ENCODE peak calls at places on chromosomes 12 and 14, in four cellular contexts. One of them, this sample, is unnamed.
A peak's percentile ranks its signal among the peaks of the same experiment; 100 is the strongest.

GRCh38 chr12:113990548-113991223 is 24.6 kb upstream of the RBM19 start:
- DNase-seq in fibroblast of lung: no peak
- DNase-seq in mammary epithelial cell: no peak
- DNase-seq in colonic mucosa: no peak
- DNase-seq in this sample: no peak

GRCh38 chr12:91335724-91336123 is 153.1 kb upstream of the DCN start:
- DNase-seq in fibroblast of lung: no peak
- DNase-seq in colonic mucosa: no peak
- DNase-seq in mammary epithelial cell: no peak
- DNase-seq in this sample: peak; percentile 14

GRCh38 chr14:28879571-28879970 is 113.0 kb downstream of the FOXG1 start:
- DNase-seq in colonic mucosa: no peak
- DNase-seq in mammary epithelial cell: no peak
- DNase-seq in fibroblast of lung: no peak
- DNase-seq in this sample: no peak

GRCh38 chr14:99099051-99099787 is 172.8 kb downstream of the BCL11B start:
- DNase-seq in colonic mucosa: no peak
- DNase-seq in mammary epithelial cell: no peak
- DNase-seq in fibroblast of lung: no peak
- DNase-seq in this sample: no peak

GRCh38 chr12:130212384-130212783 is 50.1 kb downstream of the FZD10 start:
- DNase-seq in mammary epithelial cell: no peak
- DNase-seq in fibroblast of lung: no peak
- DNase-seq in colonic mucosa: no peak
- DNase-seq in this sample: no peak

GRCh38 chr12:113273053-113273725 is 51.9 kb downstream of the TPCN1 start:
- DNase-seq in mammary epithelial cell: no peak
- DNase-seq in fibroblast of lung: peak; percentile 18
- DNase-seq in colonic mucosa: no peak
- DNase-seq in this sample: peak; percentile 10

GRCh38 chr12:16555630-16556029 is 50.3 kb downstream of the LMO3 start:
- DNase-seq in colonic mucosa: no peak
- DNase-seq in fibroblast of lung: no peak
- DNase-seq in mammary epithelial cell: peak; percentile 61
- DNase-seq in this sample: no peak

GRCh38 chr14:75200451-75200850 is 24.0 kb upstream of the TMED10 start:
- DNase-seq in mammary epithelial cell: peak; percentile 74
- DNase-seq in fibroblast of lung: no peak
- DNase-seq in colonic mucosa: peak; percentile 92
- DNase-seq in this sample: no peak

GRCh38 chr12:96199465-96199864 is 5.3 kb downstream of the ELK3 start:
- DNase-seq in fibroblast of lung: no peak
- DNase-seq in colonic mucosa: no peak
- DNase-seq in mammary epithelial cell: no peak
- DNase-seq in this sample: no peak

GRCh38 chr12:50166776-50167025 is 468 bp downstream of the CERS5 start:
- DNase-seq in mammary epithelial cell: no peak
- DNase-seq in colonic mucosa: peak; percentile 41
- DNase-seq in fibroblast of lung: peak; percentile 52
- DNase-seq in this sample: peak; percentile 24

GRCh38 chr12:31589896-31590729 is 823 bp downstream of the DENND5B start:
- DNase-seq in mammary epithelial cell: peak; percentile 52
- DNase-seq in colonic mucosa: peak; percentile 77
- DNase-seq in fibroblast of lung: peak; percentile 66
- DNase-seq in this sample: peak; percentile 49

GRCh38 chr12:127500513-127500912 is 766.5 kb upstream of the TMEM132C start:
- DNase-seq in colonic mucosa: no peak
- DNase-seq in fibroblast of lung: no peak
- DNase-seq in mammary epithelial cell: no peak
- DNase-seq in this sample: no peak

GRCh38 chr14:42715316-42715715 is 1108.6 kb downstream of the LRFN5 start:
- DNase-seq in colonic mucosa: no peak
- DNase-seq in fibroblast of lung: peak; percentile 19
- DNase-seq in mammary epithelial cell: no peak
- DNase-seq in this sample: peak; percentile 1

GRCh38 chr12:42407306-42407705 is 81.3 kb downstream of the PPHLN1 start:
- DNase-seq in colonic mucosa: no peak
- DNase-seq in mammary epithelial cell: peak; percentile 10
- DNase-seq in fibroblast of lung: peak; percentile 14
- DNase-seq in this sample: peak; percentile 7

GRCh38 chr12:94699796-94700195 is 49.4 kb upstream of the TMCC3 start:
- DNase-seq in fibroblast of lung: no peak
- DNase-seq in mammary epithelial cell: peak; percentile 64
- DNase-seq in colonic mucosa: no peak
- DNase-seq in this sample: no peak

GRCh38 chr12:104172564-104172935 is 34.5 kb upstream of the NFYB start:
- DNase-seq in fibroblast of lung: no peak
- DNase-seq in mammary epithelial cell: no peak
- DNase-seq in colonic mucosa: no peak
- DNase-seq in this sample: no peak

GRCh38 chr12:104167519-104168458 is 29.8 kb upstream of the NFYB start:
- DNase-seq in colonic mucosa: no peak
- DNase-seq in mammary epithelial cell: no peak
- DNase-seq in fibroblast of lung: no peak
- DNase-seq in this sample: no peak

GRCh38 chr12:104175726-104176247 is 37.8 kb upstream of the NFYB start:
- DNase-seq in colonic mucosa: no peak
- DNase-seq in fibroblast of lung: no peak
- DNase-seq in mammary epithelial cell: no peak
- DNase-seq in this sample: no peak

GRCh38 chr12:104168596-104168995 is 30.6 kb upstream of the NFYB start:
- DNase-seq in mammary epithelial cell: no peak
- DNase-seq in fibroblast of lung: no peak
- DNase-seq in colonic mucosa: no peak
- DNase-seq in this sample: no peak

GRCh38 chr12:104171785-104172563 is 34.0 kb upstream of the NFYB start:
- DNase-seq in mammary epithelial cell: no peak
- DNase-seq in colonic mucosa: no peak
- DNase-seq in fibroblast of lung: no peak
- DNase-seq in this sample: no peak
- H3K4me3 ChIP-seq in mammary epithelial cell: no peak overlapping the region
- H3K4me3 ChIP-seq in colonic mucosa: no peak overlapping the region
- H3K4me3 ChIP-seq in fibroblast of lung: no peak overlapping the region
- H3K4me3 ChIP-seq in this sample: no peak overlapping the region

GRCh38 chr14:55399183-55399582 is 12.4 kb downstream of the ATG14 start:
- DNase-seq in fibroblast of lung: no peak
- DNase-seq in mammary epithelial cell: no peak
- DNase-seq in colonic mucosa: no peak
- DNase-seq in this sample: no peak
- H3K9ac ChIP-seq in fibroblast of lung: no peak overlapping the region
- H3K9ac ChIP-seq in mammary epithelial cell: no peak overlapping the region
- H3K9ac ChIP-seq in colonic mucosa: no peak overlapping the region
- H3K9ac ChIP-seq in this sample: no peak overlapping the region

DNA sequence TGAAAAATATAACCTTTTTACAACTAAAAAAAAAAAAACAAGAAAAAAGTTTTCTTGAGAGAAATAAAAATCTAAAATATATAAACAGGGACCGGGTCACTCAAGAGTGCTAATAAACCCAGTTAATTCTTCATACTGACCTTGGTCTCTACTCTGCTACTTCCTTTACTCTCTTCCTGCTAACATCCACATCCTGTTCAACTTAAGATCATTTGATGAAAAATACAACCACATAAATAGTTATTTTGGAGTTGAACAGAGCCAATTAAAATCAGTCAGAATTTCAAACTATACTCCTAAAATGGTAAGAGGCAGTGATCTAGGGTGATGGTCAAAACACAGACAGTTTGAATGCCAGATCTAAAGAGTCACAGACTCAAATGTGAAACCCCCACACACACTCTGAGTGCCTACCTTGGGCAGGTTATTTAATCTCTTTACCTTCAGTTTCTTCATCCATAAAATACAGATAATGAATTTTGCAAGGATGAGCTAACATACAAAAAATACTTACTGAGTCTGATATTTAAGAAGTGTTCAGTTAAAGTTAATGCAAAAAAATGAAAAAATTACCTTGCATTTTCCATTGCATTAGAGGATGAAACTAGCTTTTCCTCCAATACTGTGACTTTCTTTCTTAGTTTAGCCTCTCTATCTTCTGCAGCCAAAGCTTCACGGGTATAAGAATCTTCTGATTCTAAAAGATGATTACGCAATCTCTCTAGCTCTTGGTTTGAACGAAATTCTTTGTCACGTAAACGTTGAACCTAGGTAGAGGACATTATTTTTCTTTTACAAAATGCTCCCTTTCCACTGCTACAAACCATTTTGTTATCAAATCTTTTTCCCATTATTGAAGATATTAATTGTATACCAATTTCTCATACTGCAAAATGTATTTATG is 40.9 kb downstream of the TRIP11 start:
- DNase-seq in colonic mucosa: no peak
- DNase-seq in mammary epithelial cell: no peak
- DNase-seq in fibroblast of lung: no peak
- DNase-seq in this sample: no peak
- H3K4me3 ChIP-seq in colonic mucosa: no peak overlapping the region
- H3K4me3 ChIP-seq in mammary epithelial cell: no peak overlapping the region
- H3K4me3 ChIP-seq in fibroblast of lung: no peak overlapping the region
- H3K4me3 ChIP-seq in this sample: no peak overlapping the region

GRCh38 chr12:39441189-39441962 is 1.5 kb downstream of the KIF21A start:
- DNase-seq in fibroblast of lung: no peak
- DNase-seq in colonic mucosa: no peak
- DNase-seq in mammary epithelial cell: no peak
- DNase-seq in this sample: no peak
- H3K9ac ChIP-seq in fibroblast of lung: no peak overlapping the region
- H3K9ac ChIP-seq in colonic mucosa: no peak overlapping the region
- H3K9ac ChIP-seq in mammary epithelial cell: peak overlapping the region; percentile 76
- H3K9ac ChIP-seq in this sample: peak overlapping the region; percentile 82

GRCh38 chr14:73369433-73369832 is 88.9 kb downstream of the NUMB start:
- DNase-seq in mammary epithelial cell: no peak
- DNase-seq in colonic mucosa: no peak
- DNase-seq in fibroblast of lung: no peak
- DNase-seq in this sample: no peak

GRCh38 chr14:73374218-73374617 is 84.1 kb downstream of the NUMB start:
- DNase-seq in fibroblast of lung: no peak
- DNase-seq in mammary epithelial cell: no peak
- DNase-seq in colonic mucosa: no peak
- DNase-seq in this sample: no peak

GRCh38 chr14:73368621-73369020 is 89.7 kb downstream of the NUMB start:
- DNase-seq in colonic mucosa: no peak
- DNase-seq in fibroblast of lung: no peak
- DNase-seq in mammary epithelial cell: no peak
- DNase-seq in this sample: no peak

GRCh38 chr14:73370561-73370960 is 87.8 kb downstream of the NUMB start:
- DNase-seq in colonic mucosa: no peak
- DNase-seq in mammary epithelial cell: no peak
- DNase-seq in fibroblast of lung: no peak
- DNase-seq in this sample: no peak

GRCh38 chr14:73372529-73372928 is 85.8 kb downstream of the NUMB start:
- DNase-seq in fibroblast of lung: no peak
- DNase-seq in colonic mucosa: no peak
- DNase-seq in mammary epithelial cell: no peak
- DNase-seq in this sample: no peak
- H3K4me3 ChIP-seq in fibroblast of lung: no peak overlapping the region
- H3K4me3 ChIP-seq in colonic mucosa: no peak overlapping the region
- H3K4me3 ChIP-seq in mammary epithelial cell: no peak overlapping the region
- H3K4me3 ChIP-seq in this sample: no peak overlapping the region

DNA sequence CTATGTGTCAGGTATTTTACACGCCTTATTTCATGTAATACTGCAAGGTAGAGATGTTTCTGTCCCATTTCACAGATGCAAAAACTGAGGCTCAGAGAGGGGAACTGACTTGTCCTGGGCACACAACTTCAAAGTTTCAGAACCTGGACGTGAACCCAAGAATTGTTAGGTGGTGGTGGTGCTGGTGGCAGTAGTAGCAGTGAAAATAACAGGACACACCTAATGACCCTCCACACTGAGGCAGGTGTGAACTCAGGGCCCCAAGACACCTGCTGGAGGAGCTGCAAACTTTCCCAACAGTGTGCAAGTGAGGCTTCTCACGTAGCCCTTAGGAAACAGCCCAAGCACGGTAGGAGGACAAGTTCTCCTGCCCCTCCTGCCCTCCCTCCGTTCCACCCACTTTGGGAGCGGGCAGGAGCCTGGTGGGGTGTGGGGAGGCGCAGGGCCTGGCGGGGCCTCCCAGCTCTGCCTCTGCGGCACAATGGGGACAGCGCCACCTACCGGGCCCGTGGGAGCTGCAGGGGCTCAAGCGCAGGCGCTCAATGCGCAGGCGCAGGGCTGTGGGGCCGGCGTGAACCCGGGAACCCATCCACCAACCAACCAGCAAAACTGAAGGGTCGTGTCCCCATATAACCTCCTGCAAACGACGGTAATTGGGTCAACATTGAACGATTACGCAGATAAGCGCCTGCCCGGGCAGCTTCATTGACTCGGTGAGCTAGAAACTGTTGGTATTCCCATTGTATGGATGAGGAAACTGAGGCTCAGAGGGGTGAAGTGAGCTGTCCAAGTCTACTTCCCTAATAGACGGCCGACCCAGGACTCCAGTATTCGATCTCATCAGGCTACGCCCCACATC is 12.0 kb upstream of the TRPV4 start:
- DNase-seq in mammary epithelial cell: peak; percentile 83
- DNase-seq in colonic mucosa: peak; percentile 90
- DNase-seq in fibroblast of lung: peak; percentile 63
- DNase-seq in this sample: peak; percentile 43
- H3K9ac ChIP-seq in mammary epithelial cell: no peak overlapping the region
- H3K9ac ChIP-seq in colonic mucosa: peak overlapping the region; percentile 41
- H3K9ac ChIP-seq in fibroblast of lung: no peak overlapping the region
- H3K9ac ChIP-seq in this sample: peak overlapping the region; percentile 49

GRCh38 chr14:23005861-23006534 is 3.9 kb downstream of the C14orf93 start:
- DNase-seq in fibroblast of lung: peak; percentile 68
- DNase-seq in mammary epithelial cell: no peak
- DNase-seq in colonic mucosa: no peak
- DNase-seq in this sample: peak; percentile 63
- H3K4me3 ChIP-seq in fibroblast of lung: peak overlapping the region; percentile 52
- H3K4me3 ChIP-seq in mammary epithelial cell: peak overlapping the region; percentile 59
- H3K4me3 ChIP-seq in colonic mucosa: peak overlapping the region; percentile 51
- H3K4me3 ChIP-seq in this sample: peak overlapping the region; percentile 79

GRCh38 chr14:65173973-65174693 is 71.8 kb upstream of the MAX start:
- DNase-seq in colonic mucosa: no peak
- DNase-seq in fibroblast of lung: no peak
- DNase-seq in mammary epithelial cell: no peak
- DNase-seq in this sample: no peak

GRCh38 chr14:65169351-65169750 is 67.0 kb upstream of the MAX start:
- DNase-seq in fibroblast of lung: peak; percentile 71
- DNase-seq in colonic mucosa: no peak
- DNase-seq in mammary epithelial cell: peak; percentile 70
- DNase-seq in this sample: peak; percentile 60

GRCh38 chr14:65170318-65170717 is 68.0 kb upstream of the MAX start:
- DNase-seq in mammary epithelial cell: no peak
- DNase-seq in fibroblast of lung: no peak
- DNase-seq in colonic mucosa: no peak
- DNase-seq in this sample: peak; percentile 20

GRCh38 chr14:65168840-65169239 is 66.5 kb upstream of the MAX start:
- DNase-seq in fibroblast of lung: no peak
- DNase-seq in colonic mucosa: no peak
- DNase-seq in mammary epithelial cell: peak; percentile 40
- DNase-seq in this sample: no peak

DNA sequence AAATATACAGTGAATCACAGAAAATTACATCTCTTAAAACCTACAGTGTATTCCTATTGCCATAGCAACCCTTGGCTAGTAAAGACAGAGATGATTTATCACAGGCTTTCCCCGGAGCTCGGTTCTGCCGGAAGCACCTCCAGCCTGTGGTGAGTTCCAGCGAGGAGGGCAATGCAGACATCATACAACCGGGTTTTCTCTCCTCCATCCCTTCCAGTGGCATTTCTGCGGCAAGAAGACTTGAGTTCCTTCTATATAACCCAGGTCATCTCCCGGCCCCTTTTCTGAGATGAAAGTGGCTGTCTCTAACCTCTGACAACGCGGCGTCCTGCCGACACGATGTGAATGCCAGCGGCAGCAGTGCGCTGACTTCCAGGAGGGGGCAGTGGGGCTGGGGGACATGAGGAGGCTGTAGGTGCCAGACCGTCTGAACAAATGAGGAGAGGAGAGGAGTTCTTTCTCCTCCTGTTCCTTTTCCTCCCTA is 68.5 kb upstream of the MAX start:
- DNase-seq in mammary epithelial cell: peak; percentile 76
- DNase-seq in colonic mucosa: peak; percentile 37
- DNase-seq in fibroblast of lung: peak; percentile 89
- DNase-seq in this sample: peak; percentile 85
- H3K9ac ChIP-seq in mammary epithelial cell: no peak overlapping the region
- H3K9ac ChIP-seq in colonic mucosa: peak overlapping the region; percentile 55
- H3K9ac ChIP-seq in fibroblast of lung: peak overlapping the region; percentile 18
- H3K9ac ChIP-seq in this sample: peak overlapping the region; percentile 79

This sample was measured in astrocyte.